ENCODE peak calls at places on chromosomes 13 and 19, in six cellular contexts. One of them, this sample, is unnamed.

GRCh38 chr13:67155898-67156717 is 74.0 kb downstream of the PCDH9 start:
- DNase-seq in right atrium auricular region: no peak
- DNase-seq in GM12865: no peak
- DNase-seq in progenitor cell of endocrine pancreas: no peak
- DNase-seq in omental fat pad: no peak
- DNase-seq in psoas muscle: peak; percentile 32
- DNase-seq in this sample: no peak

GRCh38 chr19:34359954-34360315 is 5.1 kb upstream of the GPI start:
- DNase-seq in right atrium auricular region: no peak
- DNase-seq in GM12865: no peak
- DNase-seq in progenitor cell of endocrine pancreas: no peak
- DNase-seq in omental fat pad: no peak
- DNase-seq in psoas muscle: no peak
- DNase-seq in this sample: no peak

GRCh38 chr13:50783940-50784339 is 59.6 kb downstream of the DLEU7 start:
- DNase-seq in right atrium auricular region: no peak
- DNase-seq in GM12865: no peak
- DNase-seq in progenitor cell of endocrine pancreas: no peak
- DNase-seq in omental fat pad: no peak
- DNase-seq in psoas muscle: no peak
- DNase-seq in this sample: no peak

GRCh38 chr13:20116213-20116612 is 44.6 kb downstream of the GJA3 start:
- DNase-seq in right atrium auricular region: no peak
- DNase-seq in GM12865: no peak
- DNase-seq in progenitor cell of endocrine pancreas: no peak
- DNase-seq in omental fat pad: no peak
- DNase-seq in psoas muscle: no peak
- DNase-seq in this sample: no peak

GRCh38 chr19:41862445-41862986 is 2.5 kb downstream of the RPS19 start:
- DNase-seq in right atrium auricular region: no peak
- DNase-seq in GM12865: peak; percentile 32
- DNase-seq in progenitor cell of endocrine pancreas: no peak
- DNase-seq in omental fat pad: no peak
- DNase-seq in psoas muscle: peak; percentile 16
- DNase-seq in this sample: no peak

GRCh38 chr13:72545030-72545719 is 182.3 kb downstream of the MZT1 start:
- DNase-seq in right atrium auricular region: no peak
- DNase-seq in GM12865: no peak
- DNase-seq in progenitor cell of endocrine pancreas: no peak
- DNase-seq in omental fat pad: no peak
- DNase-seq in psoas muscle: no peak
- DNase-seq in this sample: no peak

GRCh38 chr13:76470991-76471390 is 415.2 kb downstream of the KCTD12 start:
- DNase-seq in right atrium auricular region: no peak
- DNase-seq in GM12865: no peak
- DNase-seq in progenitor cell of endocrine pancreas: no peak
- DNase-seq in omental fat pad: no peak
- DNase-seq in psoas muscle: no peak
- DNase-seq in this sample: no peak

GRCh38 chr13:42334329-42334706 is 62.4 kb downstream of the AKAP11 start:
- DNase-seq in right atrium auricular region: no peak
- DNase-seq in GM12865: no peak
- DNase-seq in progenitor cell of endocrine pancreas: no peak
- DNase-seq in omental fat pad: no peak
- DNase-seq in psoas muscle: no peak
- DNase-seq in this sample: no peak

GRCh38 chr19:8366961-8367326 is 3.0 kb downstream of the ANGPTL4 start:
- DNase-seq in right atrium auricular region: no peak
- DNase-seq in GM12865: no peak
- DNase-seq in progenitor cell of endocrine pancreas: no peak
- DNase-seq in omental fat pad: peak; percentile 52
- DNase-seq in psoas muscle: no peak
- DNase-seq in this sample: no peak

GRCh38 chr19:18322318-18322758 is 538 bp downstream of the LSM4 start:
- DNase-seq in right atrium auricular region: no peak
- DNase-seq in GM12865: peak; percentile 79
- DNase-seq in progenitor cell of endocrine pancreas: no peak
- DNase-seq in omental fat pad: no peak
- DNase-seq in psoas muscle: no peak
- DNase-seq in this sample: no peak
- TF ChIP-seq CTCF in right atrium auricular region: no peak
- TF ChIP-seq CTCF in GM12865: peak; percentile 19
- TF ChIP-seq CTCF in progenitor cell of endocrine pancreas: peak; percentile 34
- TF ChIP-seq CTCF in omental fat pad: no peak
- TF ChIP-seq CTCF in psoas muscle: no peak
- TF ChIP-seq CTCF in this sample: peak; percentile 22

GRCh38 chr19:6471076-6471475 is 7.0 kb downstream of the CRB3 start:
- DNase-seq in right atrium auricular region: no peak
- DNase-seq in GM12865: no peak
- DNase-seq in progenitor cell of endocrine pancreas: no peak
- DNase-seq in omental fat pad: no peak
- DNase-seq in psoas muscle: no peak
- DNase-seq in this sample: no peak
- TF ChIP-seq CTCF in right atrium auricular region: no peak
- TF ChIP-seq CTCF in GM12865: no peak
- TF ChIP-seq CTCF in progenitor cell of endocrine pancreas: no peak
- TF ChIP-seq CTCF in omental fat pad: no peak
- TF ChIP-seq CTCF in psoas muscle: no peak
- TF ChIP-seq CTCF in this sample: no peak

DNA sequence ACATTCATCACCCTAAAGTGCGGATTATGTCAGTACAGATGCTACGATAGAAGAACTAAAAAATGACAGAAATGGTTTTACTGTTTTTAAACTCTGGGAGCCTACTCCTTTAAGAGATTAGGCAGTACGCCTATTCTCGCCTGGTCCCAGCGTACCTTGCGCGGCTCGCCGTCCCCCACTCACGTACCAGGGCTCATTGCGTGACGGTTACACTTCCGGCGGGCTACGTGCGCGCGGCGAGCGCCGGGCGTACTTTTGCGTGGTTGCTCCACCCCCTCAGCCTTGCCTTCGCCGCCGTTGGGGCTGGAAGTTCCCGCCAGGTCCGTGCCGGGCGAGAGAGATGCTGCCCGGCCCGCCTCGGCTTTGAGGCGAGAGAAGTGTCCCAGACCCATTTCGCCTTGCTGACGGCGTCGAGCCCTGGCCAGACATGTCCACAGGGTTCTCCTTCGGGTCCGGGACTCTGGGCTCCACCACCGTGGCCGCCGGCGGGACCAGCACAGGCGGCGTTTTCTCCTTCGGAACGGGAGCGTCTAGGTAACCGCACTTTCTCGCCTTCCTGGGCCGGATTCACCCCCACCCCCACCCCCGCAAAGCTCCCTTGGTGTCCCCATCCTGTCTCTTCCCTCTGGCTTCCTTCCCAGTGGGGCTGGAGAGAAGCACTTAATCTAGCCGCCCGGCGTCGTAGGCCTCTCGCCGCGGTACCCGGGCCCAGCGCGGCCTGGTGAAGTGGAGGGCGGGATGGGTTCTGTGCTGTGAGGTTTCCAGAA is at the start of gene NUP58:
- DNase-seq in right atrium auricular region: peak; percentile 95
- DNase-seq in GM12865: peak; percentile 97
- DNase-seq in progenitor cell of endocrine pancreas: peak; percentile 76
- DNase-seq in omental fat pad: peak; percentile 70
- DNase-seq in psoas muscle: peak; percentile 97
- DNase-seq in this sample: no peak
- TF ChIP-seq CTCF in right atrium auricular region: no peak
- TF ChIP-seq CTCF in GM12865: no peak
- TF ChIP-seq CTCF in progenitor cell of endocrine pancreas: no peak
- TF ChIP-seq CTCF in omental fat pad: no peak
- TF ChIP-seq CTCF in psoas muscle: no peak
- TF ChIP-seq CTCF in this sample: no peak

GRCh38 chr19:11963566-11964355 is 1.1 kb upstream of the ZNF763 start:
- DNase-seq in right atrium auricular region: peak; percentile 87
- DNase-seq in GM12865: peak; percentile 82
- DNase-seq in progenitor cell of endocrine pancreas: peak; percentile 24
- DNase-seq in omental fat pad: peak; percentile 64
- DNase-seq in psoas muscle: peak; percentile 91
- DNase-seq in this sample: peak; percentile 73
- TF ChIP-seq CTCF in right atrium auricular region: peak; percentile 75
- TF ChIP-seq CTCF in GM12865: peak; percentile 78
- TF ChIP-seq CTCF in progenitor cell of endocrine pancreas: peak; percentile 66
- TF ChIP-seq CTCF in omental fat pad: peak; percentile 83
- TF ChIP-seq CTCF in psoas muscle: peak; percentile 84
- TF ChIP-seq CTCF in this sample: peak; percentile 81

This sample was measured in D721Med.